ENCODE peak calls at places on chromosomes 13 and 19, in four cellular contexts. M is H1, B is HepG2, D is GM12878. S is an unnamed sample.

GRCh38 chr13:110017379-110017778 is 231.0 kb upstream of the IRS2 start:
- DNase-seq in M (no peak), B (no peak), D (no peak), S (peak; percentile 72)

GRCh38 chr19:948842-949496 is 23.1 kb downstream of the ARID3A start:
- DNase-seq in M (no peak), B (no peak), D (no peak), S (no peak)

GRCh38 chr13:101018720-101019119 is 344.1 kb upstream of the TMTC4 start:
- DNase-seq in M (no peak), B (no peak), D (no peak), S (no peak)

GRCh38 chr13:29059837-29060236 is 239.7 kb downstream of the MTUS2 start:
- DNase-seq in M (no peak), B (no peak), D (no peak), S (no peak)

GRCh38 chr13:59710995-59711701 is 452.6 kb downstream of the DIAPH3 start:
- DNase-seq in M (no peak), B (no peak), D (no peak), S (no peak)

GRCh38 chr13:27619093-27619705 is 1.1 kb downstream of the LNX2 start:
- DNase-seq in M (no peak), B (peak; percentile 34), D (no peak), S (no peak)

GRCh38 chr13:113848020-113848419 is 15.9 kb downstream of the GAS6 start:
- DNase-seq in M (peak; percentile 30), B (no peak), D (no peak), S (no peak)

GRCh38 chr19:48271531-48272151 is 1.8 kb downstream of the ZNF114 start:
- DNase-seq in M (peak; percentile 82), B (peak; percentile 67), D (no peak), S (peak; percentile 39)

GRCh38 chr13:57582032-57582431 is 49.5 kb upstream of the PCDH17 start:
- DNase-seq in M (peak; percentile 51), B (peak; percentile 4), D (no peak), S (peak; percentile 5)

GRCh38 chr19:52664461-52664860 is 26.3 kb upstream of the ZNF83 start:
- DNase-seq in M (no peak), B (no peak), D (no peak), S (no peak)

GRCh38 chr19:14416743-14417214 is 2.4 kb downstream of the DDX39A start:
- DNase-seq in M (no peak), B (no peak), D (no peak), S (no peak)

GRCh38 chr13:94384217-94384905 is 95.1 kb downstream of the DCT start:
- DNase-seq in M (no peak), B (no peak), D (no peak), S (no peak)

GRCh38 chr13:84481958-84482357 is 599.7 kb upstream of the SLITRK1 start:
- DNase-seq in M (no peak), B (no peak), D (no peak), S (no peak)

GRCh38 chr19:55452381-55453325 is 8.8 kb downstream of the ISOC2 start:
- DNase-seq in M (peak; percentile 95), B (peak; percentile 44), D (no peak), S (peak; percentile 54)

GRCh38 chr13:33524086-33524485 is 238.5 kb upstream of the STARD13 start:
- DNase-seq in M (no peak), B (no peak), D (no peak), S (no peak)

GRCh38 chr13:25886438-25887214 is 165.2 kb downstream of the SHISA2 start:
- DNase-seq in M (no peak), B (no peak), D (no peak), S (no peak)

GRCh38 chr19:30648321-30648720 is 276.1 kb downstream of the ZNF536 start:
- DNase-seq in M (no peak), B (no peak), D (no peak), S (no peak)
- H3K4me3 ChIP-seq in M (no peak overlapping the region), B (no peak overlapping the region), D (no peak overlapping the region), S (no peak overlapping the region)

GRCh38 chr13:99057310-99057975 is 79.6 kb upstream of the DOCK9 start:
- DNase-seq in M (no peak), B (no peak), D (no peak), S (no peak)
- H3K4me1 ChIP-seq in M (no peaks in the 10 kb centered on the region), B (no peaks in the 10 kb centered on the region), D (no peaks in the 10 kb centered on the region), S (peaks cover 4% of the 10 kb centered on the region)

GRCh38 chr13:46288570-46289259 is 77.0 kb downstream of the LRRC63 start:
- DNase-seq in M (no peak), B (peak; percentile 27), D (peak; percentile 19), S (peak; percentile 36)
- TF ChIP-seq SUZ12 in M (no peak), B (no peak), D (no peak), S (no peak)

DNA sequence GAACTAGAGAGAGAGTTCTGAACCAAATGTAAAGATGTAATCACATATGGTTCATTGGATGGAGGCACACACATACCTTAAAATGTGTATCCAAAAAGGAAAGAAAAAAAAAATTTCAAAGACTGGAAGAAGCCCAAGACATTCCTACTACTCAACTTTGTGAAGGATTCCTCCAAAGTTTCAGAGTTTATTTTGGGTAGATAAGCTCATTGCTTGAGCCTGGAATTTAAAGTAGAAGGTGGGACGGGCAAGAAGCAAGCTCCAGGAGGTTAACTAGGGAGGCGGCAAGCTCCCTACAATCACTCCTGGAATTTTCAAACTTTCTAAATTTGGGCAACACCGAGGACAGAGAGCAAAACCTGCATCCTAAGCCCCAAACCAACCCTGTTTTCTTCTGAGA is 1.9 kb downstream of the TSHZ3 start:
- DNase-seq in M (no peak), B (no peak), D (no peak), S (no peak)
- H3K4me3 ChIP-seq in M (no peak overlapping the region), B (no peak overlapping the region), D (no peak overlapping the region), S (no peak overlapping the region)

DNA sequence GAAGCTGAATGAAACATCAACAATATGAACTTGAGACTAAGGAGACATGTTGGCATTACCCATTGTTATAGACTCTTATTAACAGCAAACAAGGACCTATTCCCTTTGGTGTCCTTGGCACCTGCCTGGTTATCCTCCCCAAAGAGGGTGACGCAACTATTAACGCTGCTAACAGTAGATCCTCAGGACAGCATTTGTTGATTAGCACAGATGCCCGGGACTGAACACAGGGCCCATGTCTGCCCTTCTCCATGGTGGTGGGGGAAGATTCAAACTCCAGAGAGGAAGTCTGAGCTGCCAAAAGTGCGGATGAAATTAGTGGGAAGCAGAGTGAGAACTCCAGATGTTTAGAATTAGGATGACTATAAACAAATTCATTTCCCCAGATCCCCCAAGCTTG is 101.2 kb upstream of the RAP2A start:
- DNase-seq in M (no peak), B (no peak), D (no peak), S (no peak)
- H3K4me1 ChIP-seq in M (peaks cover 2% of the 10 kb centered on the region), B (no peaks in the 10 kb centered on the region), D (no peaks in the 10 kb centered on the region), S (no peaks in the 10 kb centered on the region)

S was measured in NT2/D1.